ENCODE peak calls at places on chromosomes 12 and 14, in ten cellular contexts. F, E, L, R, X, H, S, D, Q and U are unnamed samples.

GRCh38 chr12:112839386-112839972 is 47.9 kb downstream of the RPH3A start:
- DNase-seq in F (peak; percentile 100), E (no peak), L (no peak), R (no peak), X (no peak), H (peak; percentile 36), S (no peak), D (peak; percentile 41), Q (peak; percentile 99), U (peak; percentile 98)

GRCh38 chr12:122871851-122872785 is 23.8 kb downstream of the VPS37B start:
- DNase-seq in F (peak; percentile 72), E (peak; percentile 30), L (peak; percentile 76), R (no peak), X (no peak), H (peak; percentile 84), S (no peak), D (peak; percentile 90), Q (peak; percentile 93), U (no peak)

GRCh38 chr12:96824074-96824837 is 82.8 kb upstream of the NEDD1 start:
- DNase-seq in F (no peak), E (no peak), L (no peak), R (no peak), X (no peak), H (no peak), S (no peak), D (no peak), Q (no peak), U (no peak)

GRCh38 chr14:23035303-23036164 is 834 bp upstream of the PSMB5 start:
- DNase-seq in F (no peak), E (no peak), L (no peak), R (no peak), X (no peak), H (no peak), S (no peak), D (no peak), Q (no peak), U (no peak)

GRCh38 chr14:49249022-49249421 is 337.2 kb downstream of the RPS29 start:
- DNase-seq in F (peak; percentile 59), E (no peak), L (no peak), R (no peak), X (no peak), H (no peak), S (no peak), D (peak; percentile 55), Q (peak; percentile 31), U (no peak)

GRCh38 chr14:90554341-90554740 is 157.5 kb downstream of the CALM1 start:
- DNase-seq in F (no peak), E (no peak), L (no peak), R (peak; percentile 74), X (no peak), H (no peak), S (peak; percentile 70), D (no peak), Q (no peak), U (no peak)

GRCh38 chr14:94581127-94581999 is at the start of gene SERPINA5:
- DNase-seq in F (peak; percentile 65), E (no peak), L (peak; percentile 32), R (no peak), X (peak; percentile 73), H (peak; percentile 53), S (no peak), D (peak; percentile 11), Q (peak; percentile 78), U (peak; percentile 4)

GRCh38 chr12:23657598-23657997 is 291.9 kb downstream of the SOX5 start:
- DNase-seq in F (no peak), E (no peak), L (no peak), R (no peak), X (no peak), H (no peak), S (no peak), D (no peak), Q (no peak), U (no peak)

GRCh38 chr12:132921685-132922084 is 34.3 kb upstream of the CHFR start:
- DNase-seq in F (no peak), E (no peak), L (no peak), R (no peak), X (no peak), H (no peak), S (no peak), D (no peak), Q (no peak), U (no peak)

GRCh38 chr14:93317836-93318807 is 14.7 kb downstream of the BTBD7 start:
- DNase-seq in F (peak; percentile 90), E (no peak), L (no peak), R (no peak), X (no peak), H (peak; percentile 25), S (no peak), D (peak; percentile 44), Q (peak; percentile 78), U (no peak)